ENCODE peak calls at places on chromosomes 3 and 15, in ten cellular contexts. V is cardiac muscle cell; D is stimulated activated CD4-positive, alpha-beta T cell treated with anti-CD3 and anti-CD28 coated beads, Interleukin-1b, Interleukin-23, amount 100 ng/mL, for 4 hours; Y is AG08396; S is cardiac fibroblast; W is Kasumi-1; R is heart right ventricle; Q is DMS79 treated with DMSO at 0.1 percent for 48 hours; M is iris pigment epithelial cell; L is NCI-H460. G is an unnamed sample.
A peak's percentile ranks its signal among the peaks of the same experiment; 100 is the strongest.

GRCh38 chr15:59168536-59168935 is 38.1 kb upstream of the LDHAL6B start:
- DNase-seq in S (peak; percentile 70), W (no peak), D (no peak), M (peak; percentile 74), R (no peak), Q (no peak), Y (no peak), L (no peak), V (peak; percentile 58), G (no peak)

GRCh38 chr3:178966299-178967183 is 105.1 kb downstream of the ZMAT3 start:
- DNase-seq in S (peak; percentile 65), R (no peak), L (no peak), Y (peak; percentile 14), D (no peak), M (peak; percentile 44), Q (peak; percentile 3), V (peak; percentile 57), W (peak; percentile 60), G (peak; percentile 70)

GRCh38 chr3:51106242-51106876 is 278.7 kb upstream of the MANF start:
- DNase-seq in Q (no peak), R (no peak), L (no peak), M (no peak), W (no peak), V (no peak), Y (no peak), D (no peak), S (no peak), G (no peak)

GRCh38 chr3:115552007-115552406 is 71.3 kb upstream of the GAP43 start:
- DNase-seq in R (no peak), Q (no peak), Y (no peak), M (no peak), S (no peak), W (no peak), V (no peak), L (no peak), D (no peak), G (no peak)

GRCh38 chr3:16375891-16376290 is 110.9 kb downstream of the OXNAD1 start:
- DNase-seq in W (no peak), S (no peak), M (no peak), R (no peak), L (no peak), V (no peak), D (no peak), Y (no peak), Q (no peak), G (no peak)

GRCh38 chr3:126485956-126486884 is 10.5 kb upstream of the ZXDC start:
- DNase-seq in L (no peak), V (no peak), M (no peak), R (no peak), Y (no peak), S (no peak), D (no peak), Q (no peak), W (no peak), G (no peak)

GRCh38 chr15:61364871-61365270 is 135.8 kb upstream of the RORA start:
- DNase-seq in S (no peak), Q (no peak), Y (no peak), W (no peak), V (no peak), R (no peak), D (no peak), M (no peak), L (no peak), G (no peak)

GRCh38 chr15:79987569-79987955 is 16.6 kb upstream of the BCL2A1 start:
- DNase-seq in D (no peak), L (no peak), V (no peak), Y (no peak), Q (no peak), R (no peak), W (no peak), S (no peak), M (no peak), G (no peak)

GRCh38 chr15:97745481-97746071 is 214.9 kb upstream of the ARRDC4 start:
- DNase-seq in D (no peak), M (peak; percentile 1), Q (no peak), L (peak; percentile 33), R (no peak), W (peak; percentile 60), Y (no peak), S (peak; percentile 34), V (peak; percentile 18), G (peak; percentile 32)

GRCh38 chr3:194622621-194623360 is 10.4 kb downstream of the TMEM44 start:
- DNase-seq in W (no peak), R (no peak), S (no peak), Y (no peak), L (no peak), V (no peak), M (no peak), Q (no peak), D (no peak), G (no peak)

GRCh38 chr3:192727032-192727847 is at the start of gene FGF12:
- DNase-seq in Q (peak; percentile 10), V (peak; percentile 23), D (no peak), S (peak; percentile 4), R (peak; percentile 87), L (peak; percentile 12), W (no peak), M (peak; percentile 5), Y (peak; percentile 36), G (no peak)

GRCh38 chr3:33104803-33105202 is 7.9 kb upstream of the GLB1 start:
- DNase-seq in W (no peak), L (no peak), D (no peak), Y (no peak), Q (no peak), S (no peak), R (no peak), V (no peak), M (no peak), G (no peak)

GRCh38 chr15:71337197-71337845 is 222.1 kb downstream of the THSD4 start:
- DNase-seq in Y (no peak), L (no peak), V (peak; percentile 15), Q (no peak), M (peak; percentile 52), R (no peak), S (no peak), W (no peak), D (no peak), G (no peak)

GRCh38 chr3:4540267-4540666 is 47.1 kb downstream of the ITPR1 start:
- DNase-seq in L (no peak), R (no peak), Q (no peak), V (no peak), Y (no peak), W (no peak), S (no peak), M (no peak), D (no peak), G (no peak)

GRCh38 chr3:197539651-197540051 is 16.1 kb downstream of the BDH1 start:
- DNase-seq in M (no peak), Q (peak; percentile 36), S (no peak), D (no peak), Y (no peak), W (no peak), R (no peak), V (no peak), L (no peak), G (no peak)

GRCh38 chr15:66886241-66886675 is 179.1 kb upstream of the SMAD3 start:
- DNase-seq in S (no peak), M (no peak), R (no peak), W (no peak), Y (no peak), L (no peak), D (no peak), V (no peak), Q (no peak), G (no peak)

GRCh38 chr3:52848617-52849016 is 13.8 kb upstream of the MUSTN1 start:
- DNase-seq in Y (peak; percentile 67), V (peak; percentile 48), M (peak; percentile 88), Q (no peak), R (no peak), S (peak; percentile 69), W (no peak), L (no peak), D (no peak), G (no peak)

GRCh38 chr15:62874933-62875625 is 167.5 kb upstream of the TPM1 start:
- DNase-seq in D (no peak), Q (no peak), S (no peak), V (no peak), W (no peak), R (peak; percentile 23), Y (no peak), M (no peak), L (no peak), G (no peak)

GRCh38 chr15:94230886-94231727 is at the start of gene MCTP2:
- DNase-seq in R (peak; percentile 64), V (peak; percentile 69), D (peak; percentile 58), S (peak; percentile 65), L (peak; percentile 11), W (peak; percentile 90), Y (peak; percentile 82), M (peak; percentile 50), Q (no peak), G (peak; percentile 94)

GRCh38 chr3:110815008-110815583 is 256.5 kb upstream of the NECTIN3 start:
- DNase-seq in Y (peak; percentile 18), Q (no peak), L (no peak), R (no peak), M (peak; percentile 84), W (peak; percentile 23), D (no peak), S (peak; percentile 89), V (peak; percentile 85), G (no peak)

GRCh38 chr15:30038667-30039523 is 43.9 kb upstream of the GOLGA8J start:
- DNase-seq in W (no peak), Q (no peak), D (no peak), Y (no peak), L (no peak), R (no peak), V (no peak), S (no peak), M (no peak), G (no peak)

GRCh38 chr3:14377044-14377837 is 25.2 kb upstream of the SLC6A6 start:
- DNase-seq in S (no peak), R (no peak), L (no peak), W (no peak), M (no peak), D (no peak), V (no peak), Y (no peak), Q (no peak), G (no peak)

GRCh38 chr3:128781164-128781563 is 55.2 kb downstream of the RAB7A start:
- DNase-seq in W (no peak), R (no peak), L (no peak), S (no peak), Y (no peak), D (no peak), V (no peak), Q (no peak), M (no peak), G (no peak)